ENCODE peak calls at places on chromosomes 3 and 15, in seven cellular contexts. V, G, L, R, I, J and A are unnamed samples.

GRCh38 chr15:51681303-51681963 is at the start of gene SCG3:
- DNase-seq in I (peak), R (peak), J (peak), V (peak), G (peak), L (peak), A (peak)

GRCh38 chr3:103367481-103367880 is 932.7 kb downstream of the ZPLD1 start:
- DNase-seq in G (no peak), V (no peak), I (no peak), R (no peak), J (no peak), L (no peak), A (no peak)

GRCh38 chr15:79635897-79636596 is 203.9 kb downstream of the MINAR1 start:
- DNase-seq in I (peak), G (no peak), R (peak), L (no peak), V (no peak), J (no peak), A (no peak)

GRCh38 chr15:31079519-31079918 is 22.0 kb downstream of the TRPM1 start:
- DNase-seq in V (no peak), J (no peak), R (no peak), G (no peak), I (peak), L (no peak), A (no peak)

GRCh38 chr3:165568907-165569462 is 268.2 kb downstream of the BCHE start:
- DNase-seq in V (no peak), I (no peak), J (no peak), L (no peak), R (no peak), G (no peak), A (no peak)

GRCh38 chr3:78794431-78794830 is 973.4 kb downstream of the ROBO1 start:
- DNase-seq in L (no peak), J (no peak), V (no peak), R (no peak), G (no peak), I (no peak), A (no peak)

GRCh38 chr3:119741701-119742100 is 38.9 kb downstream of the CFAP91 start:
- DNase-seq in G (no peak), L (no peak), V (no peak), R (no peak), J (no peak), I (no peak), A (no peak)

GRCh38 chr3:133487920-133488540 is 85.5 kb upstream of the CDV3 start:
- DNase-seq in J (peak), L (peak), V (no peak), R (peak), I (no peak), G (peak), A (peak)

GRCh38 chr3:11530153-11530721 is 113.5 kb downstream of the VGLL4 start:
- DNase-seq in I (peak), R (peak), J (peak), L (peak), G (no peak), V (peak), A (no peak)

GRCh38 chr3:61409638-61410037 is 151.7 kb upstream of the PTPRG start:
- DNase-seq in R (no peak), I (no peak), L (no peak), J (no peak), V (no peak), G (no peak), A (no peak)